ENCODE peak calls at places on chromosomes 7 and 10, in five cellular contexts. Y is bronchial epithelial cell, Z is dorsolateral prefrontal cortex, L is fibroblast of mammary gland, D is HFF-Myc. K is an unnamed sample.
A peak's percentile ranks its signal among the peaks of the same experiment; 100 is the strongest.

GRCh38 chr10:80924063-80924952 is 386.6 kb downstream of the SH2D4B start:
- DNase-seq in Y (peak; percentile 34), Z (no peak), L (peak; percentile 36), D (no peak), K (no peak)

GRCh38 chr10:16440396-16441105 is 3.7 kb downstream of the PTER start:
- DNase-seq in Y (peak; percentile 71), Z (no peak), L (no peak), D (no peak), K (no peak)

GRCh38 chr10:29305031-29305335 is 16.1 kb downstream of the LYZL1 start:
- DNase-seq in Y (no peak), Z (no peak), L (no peak), D (no peak), K (no peak)

GRCh38 chr10:23063387-23064287 is 31.7 kb upstream of the MSRB2 start:
- DNase-seq in Y (no peak), Z (no peak), L (peak; percentile 41), D (no peak), K (no peak)

GRCh38 chr7:157929671-157930070 is 592.9 kb downstream of the DNAJB6 start:
- DNase-seq in Y (no peak), Z (no peak), L (no peak), D (no peak), K (no peak)

GRCh38 chr7:24456526-24457214 is 116.6 kb upstream of the PALS2 start:
- DNase-seq in Y (no peak), Z (no peak), L (no peak), D (no peak), K (peak; percentile 37)

GRCh38 chr7:38195804-38196595 is 18.0 kb downstream of the STARD3NL start:
- DNase-seq in Y (peak; percentile 75), Z (no peak), L (peak; percentile 47), D (no peak), K (no peak)

GRCh38 chr7:79298145-79298760 is 155.2 kb downstream of the MAGI2 start:
- DNase-seq in Y (peak; percentile 71), Z (no peak), L (peak; percentile 80), D (peak; percentile 55), K (no peak)

GRCh38 chr7:30163231-30163894 is 28.6 kb downstream of the MTURN start:
- DNase-seq in Y (peak; percentile 94), Z (peak; percentile 69), L (no peak), D (no peak), K (no peak)

GRCh38 chr7:23373151-23374004 is 74.2 kb downstream of the MALSU1 start:
- DNase-seq in Y (peak; percentile 38), Z (no peak), L (peak; percentile 66), D (peak; percentile 37), K (no peak)

GRCh38 chr10:111890046-111890445 is 293.5 kb downstream of the GPAM start:
- DNase-seq in Y (no peak), Z (no peak), L (no peak), D (no peak), K (no peak)

GRCh38 chr7:104160375-104160774 is 47.4 kb downstream of the ORC5 start:
- DNase-seq in Y (peak; percentile 28), Z (no peak), L (peak; percentile 41), D (no peak), K (no peak)

GRCh38 chr10:132577350-132578005 is 39.9 kb downstream of the INPP5A start:
- DNase-seq in Y (no peak), Z (no peak), L (no peak), D (no peak), K (no peak)
- TF ChIP-seq CTCF in Y (no peak), Z (no peak), L (peak; percentile 13), D (no peak), K (peak; percentile 63)

GRCh38 chr7:27198871-27199801 is 755 bp downstream of the HOXA13 start:
- DNase-seq in Y (no peak), Z (no peak), L (no peak), D (no peak), K (no peak)
- H3K4me3 ChIP-seq in Y (no peak overlapping the region), Z (no peak overlapping the region), L (no peak overlapping the region), D (peak overlapping the region; percentile 83), K (no peak overlapping the region)

GRCh38 chr10:69383485-69384089 is 33.1 kb downstream of the TACR2 start:
- DNase-seq in Y (no peak), Z (no peak), L (peak; percentile 88), D (no peak), K (no peak)
- TF ChIP-seq CTCF in Y (no peak), Z (no peak), L (peak; percentile 35), D (no peak), K (peak; percentile 15)

GRCh38 chr10:69506834-69507643 is 55.8 kb downstream of the TSPAN15 start:
- DNase-seq in Y (peak; percentile 20), Z (no peak), L (no peak), D (no peak), K (no peak)
- H3K4me3 ChIP-seq in Y (no peak overlapping the region), Z (no peak overlapping the region), L (no peak overlapping the region), D (no peak overlapping the region), K (no peak overlapping the region)

GRCh38 chr10:84607523-84607922 is 279.1 kb downstream of the CCSER2 start:
- DNase-seq in Y (no peak), Z (no peak), L (no peak), D (no peak), K (no peak)

GRCh38 chr10:84608126-84608525 is 279.7 kb downstream of the CCSER2 start:
- DNase-seq in Y (no peak), Z (no peak), L (no peak), D (no peak), K (no peak)

DNA sequence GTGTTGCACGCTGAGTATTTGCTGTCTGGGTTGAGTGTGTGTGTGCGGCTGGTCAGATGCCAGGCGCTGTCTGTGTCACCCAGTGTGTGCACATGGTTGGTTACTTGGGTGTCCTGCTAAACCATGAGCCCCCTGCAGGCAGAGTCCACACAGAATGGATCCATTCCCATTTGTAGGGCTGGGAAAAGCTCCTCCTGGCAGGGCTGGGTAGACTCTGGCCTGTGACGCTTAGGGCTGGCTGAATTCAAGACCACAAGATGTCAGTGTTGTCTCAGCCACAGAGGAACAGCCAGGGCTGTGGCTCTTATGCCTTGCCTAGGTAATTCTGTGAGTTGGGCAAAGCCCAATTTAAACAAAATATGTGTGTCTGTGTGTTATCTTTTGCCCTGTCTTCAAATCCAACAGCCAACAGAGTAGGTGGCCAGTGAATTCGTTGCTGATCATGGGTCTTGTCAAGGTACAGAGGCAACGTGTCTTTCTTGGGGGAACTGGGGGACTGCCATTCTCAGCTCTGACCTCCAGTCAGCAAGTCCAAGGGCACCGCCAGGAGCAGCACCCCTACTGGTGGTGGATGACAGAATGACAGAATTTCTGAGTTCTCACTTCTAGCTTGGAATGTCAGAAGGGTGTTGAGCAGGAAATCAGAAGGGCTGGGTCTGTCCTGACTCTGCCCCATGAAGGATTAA is 285.1 kb downstream of the CCSER2 start:
- DNase-seq in Y (peak; percentile 77), Z (no peak), L (peak; percentile 4), D (no peak), K (no peak)
- TF ChIP-seq CTCF in Y (peak; percentile 81), Z (no peak), L (no peak), D (no peak), K (peak; percentile 50)

GRCh38 chr10:132337019-132337418 is 5.0 kb downstream of the LRRC27 start:
- DNase-seq in Y (peak; percentile 7), Z (peak; percentile 31), L (no peak), D (no peak), K (no peak)

GRCh38 chr10:132338876-132339275 is 6.9 kb downstream of the LRRC27 start:
- DNase-seq in Y (no peak), Z (peak; percentile 39), L (no peak), D (no peak), K (no peak)

GRCh38 chr10:132335189-132336063 is 3.4 kb downstream of the LRRC27 start:
- DNase-seq in Y (no peak), Z (peak; percentile 44), L (no peak), D (no peak), K (no peak)

GRCh38 chr10:132334883-132335188 is 2.8 kb downstream of the LRRC27 start:
- DNase-seq in Y (no peak), Z (no peak), L (no peak), D (no peak), K (no peak)

DNA sequence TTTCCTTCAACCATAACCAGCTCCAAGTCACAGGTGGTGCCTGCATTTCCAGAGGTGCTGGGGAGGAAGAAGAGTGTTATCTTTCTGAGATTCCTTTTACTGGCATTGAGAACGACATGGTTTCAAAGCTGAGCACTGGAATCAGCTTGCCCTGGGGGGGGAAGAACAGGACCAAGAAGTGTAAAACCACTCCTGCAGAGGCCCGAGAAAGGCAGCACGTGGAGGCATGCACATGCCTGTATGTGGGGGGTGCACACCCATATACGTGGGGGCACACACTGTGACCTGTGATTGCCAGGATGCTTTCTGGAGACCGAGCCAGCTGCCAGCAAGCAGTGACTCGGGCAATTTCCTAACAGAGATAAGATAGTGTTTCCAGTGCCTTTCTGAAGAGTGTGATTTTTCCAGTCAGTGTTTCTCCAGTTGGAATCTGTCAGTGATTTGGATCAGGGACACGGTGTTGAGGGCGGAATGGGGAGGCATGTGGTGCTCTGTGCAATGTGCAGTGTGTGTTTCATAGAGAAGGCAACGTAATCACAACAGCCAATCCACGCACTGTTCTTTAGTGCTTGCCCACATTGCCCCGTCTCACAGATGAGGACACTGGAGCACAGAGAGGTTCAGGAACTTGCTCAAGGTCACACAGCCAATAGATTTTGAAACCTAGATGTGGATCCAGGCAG is 4.2 kb downstream of the LRRC27 start:
- DNase-seq in Y (no peak), Z (peak; percentile 32), L (no peak), D (no peak), K (no peak)
- H3K4me3 ChIP-seq in Y (no peak overlapping the region), Z (peak overlapping the region; percentile 51), L (no peak overlapping the region), D (no peak overlapping the region), K (no peak overlapping the region)

GRCh38 chr7:95865716-95866371 is 93.5 kb downstream of the DYNC1I1 start:
- DNase-seq in Y (no peak), Z (no peak), L (peak; percentile 28), D (no peak), K (peak; percentile 1)
- TF ChIP-seq CTCF in Y (peak; percentile 5), Z (no peak), L (peak; percentile 31), D (peak; percentile 25), K (peak; percentile 54)

DNA sequence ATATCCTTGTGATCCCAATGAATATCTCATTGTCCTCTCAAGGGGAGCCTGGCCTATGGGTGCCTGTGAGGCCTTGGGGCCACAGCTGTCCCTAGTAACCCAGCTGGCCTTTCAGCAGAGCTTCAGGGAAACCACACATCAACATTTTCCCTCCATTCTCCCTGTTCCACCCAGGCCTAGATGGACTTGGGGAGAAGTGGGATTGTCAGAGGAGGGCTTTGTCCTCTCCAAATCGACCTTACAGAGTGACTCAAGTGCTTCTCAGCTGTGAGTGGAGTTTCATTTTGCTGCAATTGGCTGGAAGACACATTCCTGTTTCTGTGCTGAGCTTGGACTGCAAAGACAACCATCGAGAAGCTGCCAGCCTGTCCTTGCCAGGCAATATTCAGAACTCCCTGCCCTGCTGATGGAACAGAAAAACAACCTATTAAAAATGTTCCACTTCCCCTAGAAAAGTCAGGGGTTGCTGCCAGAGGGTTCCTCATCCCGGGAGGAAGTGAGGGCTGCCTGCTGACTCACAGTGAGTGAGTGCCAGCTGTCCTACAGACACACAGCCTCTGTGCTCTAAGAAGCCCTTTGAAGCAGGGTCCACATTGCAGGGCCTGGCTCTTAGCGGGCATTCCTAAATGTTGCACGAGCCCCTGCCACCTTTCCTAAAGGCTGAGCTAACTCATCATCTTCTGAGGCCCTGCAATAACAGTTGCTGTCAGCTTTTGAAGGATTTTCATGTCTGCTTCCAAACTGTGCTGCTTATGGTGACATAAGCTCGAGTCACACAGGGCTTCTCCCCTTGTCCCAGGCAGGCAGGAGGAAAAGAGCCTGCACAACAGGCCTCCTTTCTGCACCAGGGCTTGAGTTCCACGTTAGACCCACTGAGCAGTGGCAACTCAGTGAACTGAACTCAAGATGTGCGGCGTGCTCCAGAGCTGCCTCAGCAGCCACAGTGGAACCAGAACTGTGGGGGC is 20.5 kb downstream of the STRA8 start:
- DNase-seq in Y (peak; percentile 80), Z (peak; percentile 81), L (peak; percentile 79), D (peak; percentile 31), K (peak; percentile 43)
- H3K4me3 ChIP-seq in Y (no peak overlapping the region), Z (no peak overlapping the region), L (no peak overlapping the region), D (no peak overlapping the region), K (no peak overlapping the region)

GRCh38 chr7:155296788-155297516 is 726 bp upstream of the INSIG1 start:
- DNase-seq in Y (peak; percentile 67), Z (no peak), L (peak; percentile 90), D (peak; percentile 62), K (no peak)
- TF ChIP-seq CTCF in Y (no peak), Z (peak; percentile 16), L (no peak), D (peak; percentile 25), K (no peak)

K was measured in epithelial cell of proximal tubule.